ENCODE peak calls at places on chromosome 16, in ten cellular contexts. D, V, O, I, P, Y, K, Z, Q and R are unnamed samples.

GRCh38 chr16:19429271-19429670 is 11.6 kb downstream of the TMC5 start:
- DNase-seq in I (no peak), Q (no peak), Z (no peak), V (no peak), Y (no peak), P (no peak), O (no peak), D (no peak), K (no peak), R (no peak)

GRCh38 chr16:29940656-29941055 is 14.6 kb upstream of the KCTD13 start:
- DNase-seq in D (no peak), P (no peak), Q (no peak), K (no peak), Z (no peak), I (no peak), Y (no peak), O (no peak), V (no peak), R (no peak)

GRCh38 chr16:66155933-66156332 is 210.6 kb upstream of the CDH5 start:
- DNase-seq in Q (no peak), O (no peak), Z (no peak), P (no peak), K (no peak), Y (no peak), I (no peak), V (no peak), D (no peak), R (no peak)

GRCh38 chr16:15618392-15618791 is 24.6 kb downstream of the MARF1 start:
- DNase-seq in Y (no peak), Q (peak; percentile 78), K (no peak), O (no peak), P (no peak), V (peak; percentile 81), D (no peak), Z (no peak), I (peak; percentile 14), R (no peak)

GRCh38 chr16:4641876-4642275 is 17.2 kb downstream of the MGRN1 start:
- DNase-seq in D (no peak), I (no peak), K (no peak), Y (no peak), O (no peak), V (no peak), P (no peak), Q (no peak), Z (no peak), R (no peak)

GRCh38 chr16:23821875-23822688 is 13.7 kb upstream of the PRKCB start:
- DNase-seq in P (no peak), O (no peak), Z (no peak), D (no peak), Q (no peak), V (no peak), I (no peak), K (no peak), Y (no peak), R (no peak)

GRCh38 chr16:79278506-79278905 is 322.0 kb downstream of the MAF start:
- DNase-seq in Y (no peak), K (peak; percentile 50), P (no peak), D (peak; percentile 82), I (no peak), Z (peak; percentile 24), V (no peak), O (no peak), Q (no peak), R (no peak)

GRCh38 chr16:85396879-85397871 is 215.9 kb upstream of the GSE1 start:
- DNase-seq in P (peak; percentile 32), K (no peak), V (peak; percentile 63), O (no peak), Q (no peak), Y (peak; percentile 77), D (no peak), I (no peak), Z (no peak), R (no peak)

GRCh38 chr16:88290850-88291830 is 91.6 kb upstream of the ZNF469 start:
- DNase-seq in D (no peak), Q (no peak), K (no peak), O (no peak), V (no peak), Y (peak; percentile 29), I (no peak), Z (no peak), P (no peak), R (no peak)

GRCh38 chr16:68093816-68094613 is 8.8 kb downstream of the NFATC3 start:
- DNase-seq in D (peak; percentile 40), Q (peak; percentile 61), Y (peak; percentile 26), P (no peak), Z (no peak), K (no peak), V (peak; percentile 1), I (peak; percentile 67), O (no peak), R (no peak)

GRCh38 chr16:87295259-87295658 is 21.9 kb downstream of the C16orf95 start:
- DNase-seq in K (no peak), D (peak; percentile 17), V (peak; percentile 58), Z (no peak), O (no peak), Q (no peak), Y (peak; percentile 83), P (no peak), I (peak; percentile 11), R (no peak)